ENCODE peak calls at places on chromosomes 1 and 21, in five cellular contexts. D, Y, I, W and Z are unnamed samples.

GRCh38 chr1:85444381-85444780 is 20.6 kb downstream of the DDAH1 start:
- DNase-seq in W (no peak), I (no peak), D (peak), Y (no peak), Z (no peak)

GRCh38 chr1:172630060-172630818 is 28.7 kb upstream of the FASLG start:
- DNase-seq in I (no peak), W (no peak), Y (no peak), D (no peak), Z (no peak)

GRCh38 chr1:200483491-200484143 is 73.8 kb upstream of the ZNF281 start:
- DNase-seq in Y (peak), W (peak), D (peak), I (peak), Z (peak)

GRCh38 chr1:93588206-93588605 is 93.4 kb downstream of the BCAR3 start:
- DNase-seq in I (no peak), W (no peak), Y (no peak), D (peak), Z (no peak)

GRCh38 chr1:20792177-20792576 is 5.1 kb upstream of the HP1BP3 start:
- DNase-seq in I (peak), W (peak), D (peak), Y (peak), Z (no peak)

GRCh38 chr1:87330201-87330953 is 1.7 kb downstream of the LMO4 start:
- DNase-seq in I (no peak), W (peak), D (peak), Y (no peak), Z (peak)

GRCh38 chr1:184373155-184373554 is 13.7 kb upstream of the C1orf21 start:
- DNase-seq in I (no peak), W (no peak), Y (no peak), D (no peak), Z (no peak)

GRCh38 chr1:91725961-91726704 is 159.8 kb downstream of the TGFBR3 start:
- DNase-seq in I (peak), W (peak), D (peak), Y (peak), Z (no peak)

GRCh38 chr1:201224671-201225400 is 34.2 kb downstream of the IGFN1 start:
- DNase-seq in D (no peak), W (no peak), Y (no peak), I (no peak), Z (no peak)

GRCh38 chr1:243508303-243508713 is 252.5 kb downstream of the SDCCAG8 start:
- DNase-seq in D (no peak), I (no peak), Y (no peak), W (no peak), Z (no peak)

GRCh38 chr1:168717906-168718891 is 10.8 kb downstream of the DPT start:
- DNase-seq in I (no peak), W (no peak), Y (no peak), D (no peak), Z (no peak)

GRCh38 chr1:117930484-117930883 is 945 bp downstream of the WDR3 start:
- DNase-seq in W (no peak), Y (no peak), D (no peak), I (no peak), Z (no peak)

GRCh38 chr1:62045579-62045978 is 149.1 kb upstream of the L1TD1 start:
- DNase-seq in Y (no peak), W (no peak), D (peak), I (no peak), Z (peak)

GRCh38 chr1:12486401-12487005 is 131.5 kb downstream of the DHRS3 start:
- DNase-seq in W (no peak), I (peak), Y (no peak), D (no peak), Z (no peak)

GRCh38 chr1:204971700-204972336 is 71.2 kb upstream of the CNTN2 start:
- DNase-seq in Y (peak), D (peak), W (peak), I (no peak), Z (no peak)

GRCh38 chr21:45443595-45444181 is 38.7 kb downstream of the COL18A1 start:
- DNase-seq in I (no peak), D (no peak), Y (no peak), W (no peak), Z (no peak)

GRCh38 chr1:192764675-192765074 is 44.2 kb upstream of the RGS2 start:
- DNase-seq in D (no peak), W (no peak), Y (no peak), I (no peak), Z (no peak)

GRCh38 chr1:173749137-173749536 is 34.4 kb downstream of the KLHL20 start:
- DNase-seq in Y (no peak), I (no peak), D (no peak), W (no peak), Z (no peak)

GRCh38 chr1:9816199-9816598 is 7.6 kb downstream of the CLSTN1 start:
- DNase-seq in D (peak), I (no peak), Y (no peak), W (no peak), Z (no peak)

GRCh38 chr1:178643871-178644270 is 81.2 kb upstream of the RALGPS2 start:
- DNase-seq in Y (no peak), D (no peak), W (no peak), I (no peak), Z (no peak)

GRCh38 chr1:163166886-163167555 is 35.7 kb downstream of the RGS5 start:
- DNase-seq in W (no peak), Y (no peak), I (no peak), D (no peak), Z (no peak)